ENCODE peak calls at places on chromosomes 5 and 9, in four cellular contexts. S is renal cortical epithelial cell, Z is type B pancreatic cell, W is colonic mucosa. Y is an unnamed sample.

GRCh38 chr9:103941104-103941503 is 153.0 kb upstream of the SMC2 start:
- DNase-seq in S (no peak), Z (no peak), W (no peak), Y (no peak)

GRCh38 chr9:93644397-93645088 is 68.2 kb downstream of the PHF2 start:
- DNase-seq in S (no peak), Z (peak), W (no peak), Y (no peak)

GRCh38 chr9:94632736-94633135 is 6.6 kb downstream of the FBP1 start:
- DNase-seq in S (no peak), Z (no peak), W (no peak), Y (no peak)

GRCh38 chr9:74639112-74639511 is 142.0 kb downstream of the RORB start:
- DNase-seq in S (no peak), Z (no peak), W (no peak), Y (no peak)

GRCh38 chr9:92147030-92147853 is 32.0 kb upstream of the SPTLC1 start:
- DNase-seq in S (peak), Z (no peak), W (no peak), Y (no peak)

GRCh38 chr9:84493284-84493947 is 152.9 kb upstream of the SLC28A3 start:
- DNase-seq in S (no peak), Z (no peak), W (no peak), Y (no peak)

GRCh38 chr9:74951725-74952151 is 974 bp downstream of the C9orf40 start:
- DNase-seq in S (no peak), Z (no peak), W (peak), Y (peak)

GRCh38 chr9:20238921-20239320 is 383.4 kb downstream of the MLLT3 start:
- DNase-seq in S (peak), Z (no peak), W (no peak), Y (no peak)

GRCh38 chr9:126611592-126612328 is 2.0 kb upstream of the LMX1B start:
- DNase-seq in S (peak), Z (peak), W (peak), Y (peak)

GRCh38 chr5:141805874-141806273 is 72.3 kb downstream of the PCDH1 start:
- DNase-seq in S (no peak), Z (no peak), W (no peak), Y (no peak)

GRCh38 chr5:88389248-88390006 is 120.8 kb upstream of the TMEM161B start:
- DNase-seq in S (peak), Z (no peak), W (no peak), Y (no peak)

GRCh38 chr5:136276946-136277345 is 84.0 kb upstream of the SMIM32 start:
- DNase-seq in S (no peak), Z (no peak), W (no peak), Y (peak)

GRCh38 chr9:4327504-4328191 is 27.8 kb upstream of the GLIS3 start:
- DNase-seq in S (peak), Z (no peak), W (no peak), Y (no peak)

GRCh38 chr9:13278023-13278367 is 1.5 kb downstream of the MPDZ start:
- DNase-seq in S (no peak), Z (no peak), W (no peak), Y (no peak)

GRCh38 chr5:5353681-5354080 is 68.8 kb upstream of the ICE1 start:
- DNase-seq in S (no peak), Z (no peak), W (no peak), Y (no peak)

GRCh38 chr5:143842920-143843319 is 31.0 kb downstream of the HMHB1 start:
- DNase-seq in S (peak), Z (no peak), W (no peak), Y (no peak)

GRCh38 chr5:3531320-3531986 is 64.2 kb upstream of the IRX1 start:
- DNase-seq in S (peak), Z (no peak), W (no peak), Y (no peak)

GRCh38 chr5:96463106-96463505 is 30.1 kb upstream of the PCSK1 start:
- DNase-seq in S (no peak), Z (no peak), W (no peak), Y (peak)

GRCh38 chr5:99141534-99142135 is 212.8 kb upstream of the CHD1 start:
- DNase-seq in S (peak), Z (no peak), W (no peak), Y (no peak)

GRCh38 chr9:107142430-107142829 is 140.6 kb upstream of the RAD23B start:
- DNase-seq in S (no peak), Z (no peak), W (no peak), Y (no peak)

GRCh38 chr9:95874989-95875304 is 544 bp upstream of the ERCC6L2 start:
- DNase-seq in S (no peak), Z (no peak), W (peak), Y (no peak)

GRCh38 chr5:159412284-159413046 is 82.2 kb upstream of the IL12B start:
- DNase-seq in S (peak), Z (no peak), W (peak), Y (no peak)

GRCh38 chr5:127959152-127959764 is 124.3 kb upstream of the SLC12A2 start:
- DNase-seq in S (peak), Z (no peak), W (peak), Y (peak)

GRCh38 chr9:76560481-76560891 is 101.5 kb downstream of the GCNT1 start:
- DNase-seq in S (no peak), Z (no peak), W (peak), Y (no peak)

Y was measured in NCI-H2029 treated with DMSO at 0.1 percent for 48 hours.